ENCODE peak calls at places on chromosome 22, in five cellular contexts. V is foreskin keratinocyte, T is lower leg skin, P is Caco-2, L is lower lobe of right lung. G is an unnamed sample.

GRCh38 chr22:19446603-19447387 is 716 bp downstream of the C22orf39 start:
- DNase-seq in P (no peak), T (no peak), V (no peak), L (no peak), G (no peak)

GRCh38 chr22:35524966-35525686 is 15.5 kb upstream of the RASD2 start:
- DNase-seq in V (no peak), T (peak), P (no peak), L (no peak), G (no peak)

GRCh38 chr22:29146771-29147170 is 58.9 kb upstream of the EMID1 start:
- DNase-seq in L (no peak), T (no peak), V (no peak), P (peak), G (no peak)

GRCh38 chr22:43976861-43977795 is 21.9 kb downstream of the SAMM50 start:
- DNase-seq in T (no peak), V (no peak), L (no peak), P (no peak), G (no peak)

GRCh38 chr22:22216450-22216959 is 28.1 kb upstream of the VPREB1 start:
- DNase-seq in L (no peak), V (no peak), T (no peak), P (no peak), G (no peak)

GRCh38 chr22:32512267-32512982 is 37.8 kb downstream of the FBXO7 start:
- DNase-seq in V (no peak), T (no peak), P (no peak), L (no peak), G (no peak)

GRCh38 chr22:30435674-30436126 is 10.1 kb downstream of the MTFP1 start:
- DNase-seq in P (no peak), T (peak), V (no peak), L (peak), G (no peak)

GRCh38 chr22:31039393-31039792 is 41.7 kb upstream of the SMTN start:
- DNase-seq in V (no peak), P (no peak), L (no peak), T (no peak), G (no peak)

GRCh38 chr22:27625769-27626674 is 175.5 kb downstream of the MN1 start:
- DNase-seq in P (no peak), T (no peak), V (no peak), L (no peak), G (no peak)

GRCh38 chr22:17969732-17970131 is 54.6 kb downstream of the MICAL3 start:
- DNase-seq in T (no peak), P (no peak), V (peak), L (no peak), G (no peak)

GRCh38 chr22:30021881-30022619 is 58.2 kb upstream of the HORMAD2 start:
- DNase-seq in V (no peak), L (no peak), P (no peak), T (no peak), G (no peak)

GRCh38 chr22:40533712-40534378 is 102.7 kb downstream of the MRTFA start:
- DNase-seq in P (no peak), V (peak), T (no peak), L (no peak), G (no peak)

GRCh38 chr22:41334951-41335635 is 33.8 kb downstream of the ZC3H7B start:
- DNase-seq in P (no peak), T (no peak), L (no peak), V (no peak), G (no peak)

GRCh38 chr22:28799834-28800307 is 498 bp downstream of the XBP1 start:
- DNase-seq in T (no peak), V (peak), P (no peak), L (peak), G (peak)

GRCh38 chr22:39135092-39135896 is 17.2 kb downstream of the CBX7 start:
- DNase-seq in L (no peak), T (no peak), V (no peak), P (peak), G (no peak)

GRCh38 chr22:39738746-39739145 is 154.8 kb downstream of the ENTHD1 start:
- DNase-seq in L (no peak), V (no peak), T (no peak), P (no peak), G (no peak)

GRCh38 chr22:29700949-29701927 is 18.6 kb upstream of the CABP7 start:
- DNase-seq in T (no peak), V (peak), L (no peak), P (no peak), G (no peak)

GRCh38 chr22:39625554-39626537 is 55.3 kb downstream of the CACNA1I start:
- DNase-seq in L (no peak), T (no peak), P (no peak), V (no peak), G (no peak)

GRCh38 chr22:32080904-32081303 is 37.8 kb downstream of the SLC5A1 start:
- DNase-seq in L (no peak), P (no peak), V (peak), T (no peak), G (no peak)

GRCh38 chr22:32801436-32802290 is at the start of gene TIMP3:
- DNase-seq in T (peak), L (peak), P (peak), V (no peak), G (no peak)

GRCh38 chr22:46740910-46741785 is 3.1 kb upstream of the CERK start:
- DNase-seq in L (no peak), P (no peak), T (no peak), V (no peak), G (no peak)

GRCh38 chr22:46737976-46738641 is at the start of gene CERK:
- DNase-seq in V (no peak), L (peak), T (peak), P (peak), G (peak)

GRCh38 chr22:46738642-46738960 is 549 bp upstream of the CERK start:
- DNase-seq in L (no peak), V (no peak), P (no peak), T (no peak), G (no peak)

GRCh38 chr22:46737105-46737975 is 712 bp downstream of the CERK start:
- DNase-seq in T (no peak), P (no peak), V (no peak), L (no peak), G (no peak)

GRCh38 chr22:46738961-46739870 is 1.2 kb upstream of the CERK start:
- DNase-seq in V (peak), P (peak), T (peak), L (no peak), G (peak)
- TF ChIP-seq CTCF in V (no peak), P (peak), T (no peak), L (no peak), G (peak)

GRCh38 chr22:50577987-50578775 is at the start of gene CPT1B:
- DNase-seq in V (no peak), T (no peak), P (no peak), L (peak), G (no peak)
- TF ChIP-seq CTCF in V (no peak), T (no peak), P (no peak), L (no peak), G (no peak)

DNA sequence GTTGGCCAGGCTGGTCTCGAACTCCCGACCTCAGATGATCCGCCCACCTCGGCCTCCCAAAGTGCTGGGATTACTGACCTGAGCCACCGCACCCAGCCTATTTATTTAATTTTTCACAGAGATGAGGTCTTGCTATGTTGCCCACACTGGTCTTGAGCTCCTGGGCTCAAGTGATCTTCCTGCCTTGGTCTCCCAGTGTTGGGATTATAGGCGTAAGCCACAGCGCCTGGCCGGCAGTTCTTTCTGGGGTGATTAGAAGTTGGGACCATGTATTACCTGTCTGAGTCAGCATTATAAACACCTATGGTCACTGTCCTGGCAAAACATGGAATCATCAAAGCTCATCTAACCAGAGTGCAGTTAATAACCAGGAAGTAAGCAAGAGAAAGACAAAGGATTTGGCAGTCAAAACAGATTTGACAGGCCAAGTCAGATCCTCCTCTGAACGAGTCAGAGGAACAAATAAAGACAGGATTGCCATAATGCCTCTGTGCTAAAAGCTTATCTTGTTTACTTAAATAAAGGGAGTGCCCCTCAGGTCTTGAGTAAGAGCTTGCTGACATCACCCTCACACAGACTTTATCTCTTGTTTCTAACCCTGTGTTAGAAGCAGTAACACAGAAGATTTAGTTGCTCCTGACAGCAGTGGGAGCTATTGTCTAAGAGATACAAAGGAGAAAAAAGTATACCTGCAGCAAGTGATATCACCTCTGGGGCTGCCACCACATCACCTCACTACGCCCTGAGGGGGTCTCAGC is 3.7 kb downstream of the SERPIND1 start:
- DNase-seq in L (no peak), V (peak), P (peak), T (peak), G (no peak)
- TF ChIP-seq CTCF in L (no peak), V (peak), P (peak), T (no peak), G (no peak)

GRCh38 chr22:45987462-45987861 is 10.5 kb upstream of the WNT7B start:
- DNase-seq in P (no peak), T (no peak), L (no peak), V (no peak), G (no peak)
- TF ChIP-seq CTCF in P (no peak), T (no peak), L (no peak), V (no peak), G (no peak)

DNA sequence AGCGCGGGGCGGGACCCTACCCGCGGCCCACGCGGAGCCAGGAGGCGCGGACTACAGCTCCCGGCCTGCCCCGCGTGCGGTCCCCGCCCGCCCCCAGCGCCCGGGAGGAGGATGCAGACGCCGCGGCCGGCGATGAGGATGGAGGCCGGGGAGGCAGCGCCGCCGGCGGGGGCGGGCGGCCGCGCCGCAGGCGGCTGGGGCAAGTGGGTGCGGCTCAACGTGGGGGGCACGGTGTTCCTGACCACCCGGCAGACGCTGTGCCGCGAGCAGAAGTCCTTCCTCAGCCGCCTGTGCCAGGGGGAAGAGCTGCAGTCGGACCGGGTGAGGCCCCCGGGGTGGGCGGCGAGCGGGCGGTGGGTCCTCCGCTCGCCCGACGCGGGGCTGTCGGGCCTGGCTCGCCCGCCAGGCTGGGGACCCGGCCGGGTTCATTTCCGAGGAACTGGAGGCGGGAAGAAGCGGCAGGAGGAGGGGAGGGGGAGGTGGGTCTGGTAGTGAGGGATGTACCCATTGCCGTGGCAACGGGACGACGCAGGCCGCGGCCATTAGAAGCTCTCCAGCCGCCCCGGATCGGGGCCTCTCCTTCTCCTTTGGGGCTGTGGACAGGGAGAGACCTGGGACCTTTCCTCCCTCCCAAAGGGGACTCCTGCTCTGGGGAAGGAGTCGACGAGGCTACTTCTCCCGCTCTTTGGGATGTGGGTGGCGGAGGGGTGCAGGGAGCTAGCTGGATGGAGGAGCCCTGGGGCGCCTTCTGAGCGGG is at the start of gene KCTD17:
- DNase-seq in T (peak), L (peak), V (no peak), P (peak), G (no peak)
- TF ChIP-seq CTCF in T (no peak), L (no peak), V (peak), P (no peak), G (no peak)

GRCh38 chr22:48782817-48783511 is 1044.7 kb downstream of the BRD1 start:
- DNase-seq in V (no peak), L (no peak), T (peak), P (no peak), G (no peak)
- TF ChIP-seq CTCF in V (no peak), L (peak), T (no peak), P (no peak), G (peak)

DNA sequence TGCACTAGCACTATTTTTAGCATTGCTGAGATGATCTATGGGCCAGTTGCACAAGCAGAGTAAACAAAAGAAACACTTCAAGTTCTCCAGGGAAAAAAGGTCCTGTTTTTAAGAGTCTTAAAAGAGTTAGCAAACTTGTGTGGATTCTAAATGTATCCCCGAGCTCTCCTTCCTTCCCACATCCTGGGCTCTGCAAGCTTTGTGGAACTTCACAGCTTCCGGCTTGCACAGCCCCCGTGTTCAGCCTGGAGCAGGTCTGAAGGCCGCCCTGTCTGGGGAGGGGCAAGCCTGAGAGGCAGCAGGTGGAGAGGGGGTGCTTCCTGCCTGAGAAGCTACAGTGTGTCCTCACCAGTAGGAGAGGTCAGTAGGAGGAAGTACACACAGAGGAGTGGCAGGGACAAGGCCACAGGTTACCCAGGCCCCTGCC is 35.1 kb upstream of the SUSD2 start:
- DNase-seq in T (no peak), V (no peak), P (peak), L (peak), G (no peak)
- TF ChIP-seq CTCF in T (no peak), V (no peak), P (no peak), L (no peak), G (no peak)

GRCh38 chr22:25542231-25542630 is 22.2 kb upstream of the GRK3 start:
- DNase-seq in L (no peak), T (no peak), P (no peak), V (no peak), G (no peak)
- TF ChIP-seq CTCF in L (no peak), T (no peak), P (no peak), V (no peak), G (no peak)

GRCh38 chr22:37599161-37599560 is 9.5 kb upstream of the GGA1 start:
- DNase-seq in P (no peak), V (no peak), T (peak), L (no peak), G (no peak)

GRCh38 chr22:37591823-37592404 is 12.0 kb upstream of the LGALS2 start:
- DNase-seq in V (no peak), P (no peak), L (no peak), T (no peak), G (no peak)

GRCh38 chr22:37589607-37590006 is 9.7 kb upstream of the LGALS2 start:
- DNase-seq in T (no peak), V (no peak), P (no peak), L (no peak), G (no peak)

GRCh38 chr22:37588540-37589215 is 8.8 kb upstream of the LGALS2 start:
- DNase-seq in L (no peak), T (no peak), P (no peak), V (no peak), G (no peak)

GRCh38 chr22:37594237-37594636 is 14.3 kb upstream of the LGALS2 start:
- DNase-seq in V (no peak), T (no peak), P (no peak), L (no peak), G (no peak)
- TF ChIP-seq CTCF in V (no peak), T (no peak), P (peak), L (no peak), G (no peak)

DNA sequence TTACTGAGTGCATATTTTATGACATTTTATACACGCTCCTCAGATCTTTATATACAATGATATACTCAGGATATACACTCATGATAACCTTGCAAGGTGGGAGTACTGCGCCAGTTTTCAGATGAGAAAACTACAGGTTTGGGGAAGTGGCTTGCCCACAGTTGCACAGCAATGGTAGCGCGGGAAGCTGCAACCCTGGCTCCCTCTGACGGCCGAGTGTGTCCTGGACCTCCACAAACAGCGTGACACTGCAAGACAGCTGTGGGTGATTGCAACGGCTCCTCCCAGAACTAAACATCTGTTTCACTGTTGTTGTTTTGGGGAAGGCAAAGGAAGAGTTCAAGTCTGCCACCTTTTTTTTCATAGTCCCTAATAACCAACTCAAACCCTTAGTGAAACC is 47.0 kb downstream of the PACSIN2 start:
- DNase-seq in P (no peak), V (no peak), T (peak), L (peak), G (peak)
- TF ChIP-seq CTCF in P (no peak), V (no peak), T (no peak), L (peak), G (peak)